ENCODE peak calls at places on chromosomes 12 and 14, in four cellular contexts. S, D, M and E are unnamed samples.

GRCh38 chr14:104792101-104792884 is 3.3 kb downstream of the AKT1 start:
- DNase-seq in S (no peak), D (no peak), M (no peak), E (no peak)

GRCh38 chr14:23127861-23128260 is 8.8 kb upstream of the CEBPE start:
- DNase-seq in S (no peak), D (no peak), M (no peak), E (no peak)

GRCh38 chr14:50272498-50272897 is 39.5 kb downstream of the L2HGDH start:
- DNase-seq in S (no peak), D (no peak), M (no peak), E (no peak)

GRCh38 chr12:32454866-32455265 is 55.5 kb downstream of the FGD4 start:
- DNase-seq in S (no peak), D (no peak), M (no peak), E (no peak)

GRCh38 chr12:52389313-52390207 is 4.1 kb upstream of the KRT84 start:
- DNase-seq in S (no peak), D (no peak), M (no peak), E (no peak)

GRCh38 chr14:58805057-58805456 is 167.3 kb downstream of the DACT1 start:
- DNase-seq in S (peak; percentile 4), D (no peak), M (no peak), E (no peak)

GRCh38 chr12:103085541-103085940 is 128.1 kb downstream of the ASCL1 start:
- DNase-seq in S (no peak), D (no peak), M (no peak), E (no peak)

GRCh38 chr12:18427520-18427919 is 166.2 kb downstream of the PIK3C2G start:
- DNase-seq in S (no peak), D (no peak), M (no peak), E (no peak)

GRCh38 chr12:14883663-14884062 is 2.0 kb downstream of the MGP start:
- DNase-seq in S (no peak), D (no peak), M (no peak), E (no peak)

GRCh38 chr14:78401866-78402265 is 231.7 kb downstream of the NRXN3 start:
- DNase-seq in S (no peak), D (no peak), M (no peak), E (no peak)

GRCh38 chr14:23729720-23730387 is 93.7 kb downstream of the DHRS2 start:
- DNase-seq in S (no peak), D (peak; percentile 20), M (peak; percentile 69), E (peak; percentile 28)

GRCh38 chr14:23361320-23361719 is 3.7 kb downstream of the EFS start:
- DNase-seq in S (peak; percentile 79), D (no peak), M (no peak), E (no peak)

GRCh38 chr12:90514325-90514724 is 440.7 kb downstream of the CCER1 start:
- DNase-seq in S (peak; percentile 21), D (no peak), M (no peak), E (no peak)

GRCh38 chr14:28987516-28987915 is 220.9 kb downstream of the FOXG1 start:
- DNase-seq in S (peak; percentile 0), D (no peak), M (no peak), E (no peak)

GRCh38 chr12:40986031-40986430 is 202.1 kb upstream of the PDZRN4 start:
- DNase-seq in S (no peak), D (no peak), M (no peak), E (no peak)

GRCh38 chr12:116204785-116205184 is 72.7 kb downstream of the MED13L start:
- DNase-seq in S (no peak), D (no peak), M (no peak), E (no peak)
- H3K4me1 ChIP-seq in S (peaks cover 8% of the 10 kb centered on the region), D (no peaks in the 10 kb centered on the region), M (peaks cover 6% of the 10 kb centered on the region), E (peaks cover 28% of the 10 kb centered on the region)

GRCh38 chr12:56150563-56150962 is 1.8 kb upstream of the MYL6B start:
- DNase-seq in S (peak; percentile 43), D (no peak), M (no peak), E (no peak)
- TF ChIP-seq MAZ in S (no peak), D (no peak), M (no peak), E (no peak)

DNA sequence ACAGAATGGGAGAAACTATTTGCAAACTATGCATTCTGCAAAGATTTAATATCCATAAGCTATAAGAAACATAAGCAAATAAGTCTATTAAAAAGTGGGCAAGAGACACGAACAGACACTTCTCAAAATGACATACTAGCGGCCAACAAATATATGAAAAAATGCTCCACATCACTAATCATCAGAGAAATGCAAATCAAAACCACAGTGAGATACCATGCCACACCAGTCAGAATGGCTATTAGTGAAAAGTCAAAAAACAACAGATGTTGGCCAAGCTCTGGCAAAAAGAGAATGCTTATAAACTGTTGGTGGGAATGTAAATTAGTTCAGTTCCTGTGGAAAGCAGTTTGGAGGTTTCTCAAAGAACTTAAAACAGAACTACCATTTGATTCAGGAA is 121.3 kb downstream of the KCNMB4 start:
- DNase-seq in S (no peak), D (no peak), M (no peak), E (no peak)
- H3K4me1 ChIP-seq in S (no peaks in the 10 kb centered on the region), D (no peaks in the 10 kb centered on the region), M (no peaks in the 10 kb centered on the region), E (no peaks in the 10 kb centered on the region)

GRCh38 chr12:62711626-62712305 is 223.2 kb downstream of the PPM1H start:
- DNase-seq in S (no peak), D (no peak), M (no peak), E (no peak)
- TF ChIP-seq MAZ in S (no peak), D (no peak), M (no peak), E (no peak)

DNA sequence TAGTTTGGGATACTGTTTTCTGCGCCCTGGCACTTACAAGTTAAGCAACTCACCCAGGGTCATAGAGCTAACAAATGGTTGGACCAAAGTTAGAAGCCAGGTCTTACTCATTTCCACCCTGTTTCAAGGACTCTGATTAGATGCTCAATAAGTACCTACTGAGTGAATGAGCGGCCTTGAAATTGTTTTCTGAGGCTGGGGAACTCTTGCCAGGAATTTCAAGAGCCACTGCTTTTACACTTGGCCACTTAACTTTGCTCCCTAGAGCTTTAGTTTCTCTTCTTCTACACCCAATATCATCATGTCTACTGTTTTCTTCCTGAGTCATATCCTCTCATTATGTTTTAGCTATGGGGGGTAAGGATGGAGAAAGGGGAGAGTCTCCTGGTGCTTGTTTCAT is 431.6 kb downstream of the ZFP36L1 start:
- DNase-seq in S (peak; percentile 43), D (no peak), M (no peak), E (no peak)
- H3K4me1 ChIP-seq in S (peaks cover 16% of the 10 kb centered on the region), D (no peaks in the 10 kb centered on the region), M (peaks cover 40% of the 10 kb centered on the region), E (peaks cover 31% of the 10 kb centered on the region)

GRCh38 chr12:120361506-120362208 is 7.3 kb downstream of the MSI1 start:
- DNase-seq in S (peak; percentile 34), D (peak; percentile 50), M (no peak), E (no peak)
- TF ChIP-seq MAZ in S (no peak), D (no peak), M (no peak), E (no peak)

GRCh38 chr12:104304261-104305004 is 894 bp downstream of the EID3 start:
- DNase-seq in S (no peak), D (no peak), M (no peak), E (no peak)
- H3K4me1 ChIP-seq in S (peaks cover 26% of the 10 kb centered on the region), D (peaks cover 4% of the 10 kb centered on the region), M (peaks cover 17% of the 10 kb centered on the region), E (peaks cover 82% of the 10 kb centered on the region)